ENCODE peak calls at places on chromosome 16, in four cellular contexts. Q is SK-N-SH, M is GM12878, S is HepG2. Z is an unnamed sample.

GRCh38 chr16:14086477-14086876 is 15.4 kb downstream of the MRTFB start:
- DNase-seq in Q (no peak), M (no peak), S (no peak), Z (no peak)

GRCh38 chr16:53529529-53529928 is 26.5 kb upstream of the AKTIP start:
- DNase-seq in Q (no peak), M (no peak), S (no peak), Z (no peak)

GRCh38 chr16:9151074-9151473 is 59.6 kb downstream of the HAPSTR1 start:
- DNase-seq in Q (no peak), M (no peak), S (no peak), Z (no peak)

GRCh38 chr16:52812945-52813556 is 239.6 kb downstream of the CHD9NB start:
- DNase-seq in Q (no peak), M (no peak), S (peak), Z (no peak)

GRCh38 chr16:977096-977701 is 4.4 kb upstream of the SOX8 start:
- DNase-seq in Q (peak), M (no peak), S (no peak), Z (no peak)

GRCh38 chr16:1424028-1424427 is 3.5 kb upstream of the UQCC4 start:
- DNase-seq in Q (no peak), M (no peak), S (no peak), Z (no peak)

GRCh38 chr16:71916397-71916920 is 21.1 kb downstream of the IST1 start:
- DNase-seq in Q (no peak), M (no peak), S (no peak), Z (no peak)

GRCh38 chr16:74226361-74226979 is 70.1 kb upstream of the PSMD7 start:
- DNase-seq in Q (peak), M (no peak), S (no peak), Z (peak)

GRCh38 chr16:19071811-19072777 is 4.7 kb downstream of the COQ7 start:
- DNase-seq in Q (peak), M (no peak), S (peak), Z (peak)

GRCh38 chr16:2178321-2179106 is 17.9 kb downstream of the CASKIN1 start:
- DNase-seq in Q (peak), M (no peak), S (no peak), Z (peak)

GRCh38 chr16:3152022-3152272 is 17.1 kb downstream of the ZNF213 start:
- DNase-seq in Q (no peak), M (no peak), S (no peak), Z (no peak)

GRCh38 chr16:19307587-19308241 is 22.2 kb downstream of the CLEC19A start:
- DNase-seq in Q (no peak), M (no peak), S (peak), Z (no peak)

GRCh38 chr16:5736209-5736608 is 638.6 kb upstream of the EEF2KMT start:
- DNase-seq in Q (no peak), M (no peak), S (no peak), Z (no peak)

GRCh38 chr16:66851166-66851964 is 7.2 kb downstream of the CA7 start:
- DNase-seq in Q (peak), M (no peak), S (no peak), Z (no peak)

GRCh38 chr16:50444546-50444945 is 75.8 kb upstream of the BRD7 start:
- DNase-seq in Q (no peak), M (no peak), S (no peak), Z (no peak)

GRCh38 chr16:70715113-70715711 is 29.4 kb upstream of the MTSS2 start:
- DNase-seq in Q (peak), M (no peak), S (no peak), Z (no peak)

GRCh38 chr16:52113812-52114211 is 433.1 kb downstream of the TOX3 start:
- DNase-seq in Q (no peak), M (no peak), S (no peak), Z (no peak)

GRCh38 chr16:46830417-46830901 is 521 bp downstream of the C16orf87 start:
- DNase-seq in Q (no peak), M (no peak), S (no peak), Z (peak)

GRCh38 chr16:87391950-87392822 is at the start of gene MAP1LC3B:
- DNase-seq in Q (peak), M (peak), S (peak), Z (peak)

GRCh38 chr16:81310045-81310644 is 4.6 kb upstream of the GAN start:
- DNase-seq in Q (no peak), M (no peak), S (no peak), Z (no peak)

GRCh38 chr16:81001330-81001729 is 5.4 kb downstream of the CMC2 start:
- DNase-seq in Q (no peak), M (no peak), S (no peak), Z (no peak)

GRCh38 chr16:86676216-86676800 is 98.0 kb downstream of the FOXL1 start:
- DNase-seq in Q (no peak), M (no peak), S (no peak), Z (no peak)

GRCh38 chr16:75081179-75081859 is 35.3 kb downstream of the LDHD start:
- DNase-seq in Q (no peak), M (no peak), S (no peak), Z (no peak)

GRCh38 chr16:56980792-56981724 is 8.3 kb upstream of the NLRC5 start:
- DNase-seq in Q (no peak), M (no peak), S (no peak), Z (no peak)

GRCh38 chr16:74720579-74720978 is 19.9 kb upstream of the MLKL start:
- DNase-seq in Q (no peak), M (no peak), S (no peak), Z (no peak)

GRCh38 chr16:30748634-30749445 is 615 bp downstream of the PHKG2 start:
- DNase-seq in Q (peak), M (no peak), S (no peak), Z (peak)

GRCh38 chr16:683396-684066 is 603 bp downstream of the JMJD8 start:
- DNase-seq in Q (no peak), M (no peak), S (no peak), Z (no peak)

GRCh38 chr16:16013812-16014211 is 64.4 kb downstream of the ABCC1 start:
- DNase-seq in Q (no peak), M (no peak), S (no peak), Z (no peak)

GRCh38 chr16:16016388-16016964 is 67.1 kb downstream of the ABCC1 start:
- DNase-seq in Q (no peak), M (no peak), S (no peak), Z (no peak)

GRCh38 chr16:16012144-16012543 is 62.7 kb downstream of the ABCC1 start:
- DNase-seq in Q (no peak), M (no peak), S (no peak), Z (no peak)

GRCh38 chr16:16015849-16016248 is 66.4 kb downstream of the ABCC1 start:
- DNase-seq in Q (no peak), M (no peak), S (no peak), Z (no peak)

GRCh38 chr16:16014329-16015224 is 65.2 kb downstream of the ABCC1 start:
- DNase-seq in Q (no peak), M (no peak), S (peak), Z (no peak)
- TF ChIP-seq FOXM1 in Q (no peak), M (no peak), S (no peak), Z (no peak)

DNA sequence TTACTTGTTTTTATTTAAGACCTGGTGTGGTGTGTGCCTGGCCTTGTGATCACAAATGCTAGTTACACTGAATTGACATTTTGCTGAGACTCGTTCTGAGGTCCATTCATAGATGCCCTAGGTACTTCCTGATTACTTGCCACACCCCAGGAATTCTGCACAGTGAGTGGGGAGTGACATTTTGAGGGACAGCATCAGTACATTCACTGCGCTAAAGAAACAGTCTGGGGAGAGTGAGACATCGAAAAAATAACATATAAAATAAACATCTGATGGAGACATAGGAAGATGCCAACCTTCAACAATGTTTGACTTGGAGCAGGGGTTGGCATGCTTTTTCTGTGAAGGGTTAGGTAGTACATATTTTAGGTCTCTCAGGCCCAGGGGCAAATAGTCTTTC is 30.4 kb downstream of the ABCC1 start:
- DNase-seq in Q (no peak), M (no peak), S (no peak), Z (no peak)
- TF ChIP-seq FOXM1 in Q (no peak), M (no peak), S (no peak), Z (no peak)

DNA sequence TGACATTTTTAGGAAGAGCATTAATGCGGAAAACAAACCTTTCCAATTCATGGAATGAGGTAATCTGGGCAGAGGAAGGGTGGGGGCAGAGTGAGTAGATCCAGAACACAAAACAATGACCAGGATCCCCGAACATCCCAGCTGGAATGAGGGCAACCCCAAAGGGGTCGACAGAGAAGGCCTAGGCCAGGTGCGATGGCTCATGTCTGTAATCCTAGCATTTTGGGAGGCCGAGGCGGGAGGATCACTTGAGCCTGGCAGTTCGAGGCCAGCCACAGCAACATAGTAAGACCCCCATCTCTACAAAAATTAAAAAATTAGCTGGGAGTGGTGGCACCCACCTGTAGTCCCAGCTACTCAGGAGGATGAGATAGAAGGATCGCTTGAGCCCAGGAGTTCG is 64.7 kb downstream of the ZFHX3 start:
- DNase-seq in Q (no peak), M (no peak), S (no peak), Z (no peak)
- TF ChIP-seq FOXM1 in Q (no peak), M (no peak), S (no peak), Z (no peak)

DNA sequence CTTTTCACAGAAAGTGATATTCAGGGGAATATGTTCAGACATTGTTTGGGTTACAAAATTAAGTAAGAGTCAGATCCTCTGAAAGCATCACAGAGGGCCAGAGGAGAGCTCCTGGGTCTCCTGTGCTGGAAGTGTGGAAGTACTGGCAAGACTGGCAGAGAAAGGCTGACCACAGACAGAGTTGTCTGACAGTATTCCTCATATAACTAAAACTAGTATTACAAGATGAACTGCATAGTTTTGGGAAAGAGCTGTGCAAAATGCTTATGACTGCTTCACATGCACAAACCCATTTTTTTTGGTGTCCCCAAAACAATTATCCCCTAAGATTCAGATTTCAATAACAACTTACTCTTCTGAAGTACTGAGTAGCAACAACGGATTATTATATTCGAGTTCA is 35.2 kb downstream of the N4BP1 start:
- DNase-seq in Q (no peak), M (no peak), S (no peak), Z (no peak)
- TF ChIP-seq FOXM1 in Q (no peak), M (no peak), S (no peak), Z (no peak)

DNA sequence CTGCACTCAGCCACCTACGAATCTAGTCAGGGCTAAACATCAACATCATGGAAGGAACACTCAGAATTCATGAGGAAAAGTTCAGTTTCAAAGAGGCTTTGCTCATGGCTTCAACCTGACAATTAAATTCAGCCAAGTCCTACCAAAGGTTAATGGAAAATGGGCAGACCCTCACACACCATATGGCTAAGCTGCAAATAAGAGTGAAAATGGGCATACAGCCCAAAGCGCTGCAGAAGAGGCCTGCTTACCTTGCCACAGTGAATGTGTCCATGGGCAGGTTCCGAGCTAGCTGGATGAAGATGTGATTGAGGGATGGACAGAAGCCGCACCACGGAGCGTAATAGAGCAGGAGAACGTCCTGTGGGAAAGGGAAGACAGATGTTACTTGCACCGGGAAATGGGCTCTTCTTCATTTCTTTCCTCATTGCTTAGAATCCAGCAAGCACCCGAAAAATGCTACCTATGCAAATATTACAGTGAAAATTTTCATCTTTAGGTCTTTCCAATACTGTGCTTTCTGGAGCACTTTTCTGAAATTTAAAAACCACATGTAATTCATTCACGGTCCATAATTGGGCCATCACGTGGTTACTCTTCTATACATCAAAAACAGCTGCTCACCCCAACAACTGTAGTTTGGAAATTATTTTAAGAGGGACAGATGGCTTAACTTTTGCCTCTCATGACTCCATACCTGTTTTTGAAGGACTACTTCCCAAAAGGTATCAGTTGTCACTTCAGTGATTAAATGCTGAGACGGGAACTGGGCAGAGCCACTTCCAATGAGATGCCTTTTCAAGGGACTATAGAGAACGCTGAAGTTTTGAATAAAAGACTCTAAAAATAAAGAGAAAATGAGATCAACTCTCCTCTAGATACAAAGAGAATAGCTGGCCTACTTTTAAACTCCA is 19.6 kb downstream of the SNN start:
- DNase-seq in Q (no peak), M (no peak), S (no peak), Z (no peak)
- TF ChIP-seq FOXM1 in Q (no peak), M (no peak), S (no peak), Z (no peak)

GRCh38 chr16:85394511-85395206 is 218.5 kb upstream of the GSE1 start:
- DNase-seq in Q (no peak), M (no peak), S (no peak), Z (no peak)

GRCh38 chr16:85395207-85395912 is 217.8 kb upstream of the GSE1 start:
- DNase-seq in Q (peak), M (peak), S (peak), Z (peak)

GRCh38 chr16:85392756-85393673 is 220.1 kb upstream of the GSE1 start:
- DNase-seq in Q (no peak), M (no peak), S (no peak), Z (no peak)

GRCh38 chr16:85391769-85392583 is 221.1 kb upstream of the GSE1 start:
- DNase-seq in Q (no peak), M (no peak), S (no peak), Z (no peak)

GRCh38 chr16:85393674-85394510 is 219.2 kb upstream of the GSE1 start:
- DNase-seq in Q (peak), M (no peak), S (no peak), Z (peak)
- TF ChIP-seq FOXM1 in Q (no peak), M (no peak), S (no peak), Z (no peak)

GRCh38 chr16:10624527-10624926 is 44.1 kb upstream of the EMP2 start:
- DNase-seq in Q (no peak), M (no peak), S (no peak), Z (no peak)
- TF ChIP-seq FOXM1 in Q (no peak), M (no peak), S (no peak), Z (no peak)

DNA sequence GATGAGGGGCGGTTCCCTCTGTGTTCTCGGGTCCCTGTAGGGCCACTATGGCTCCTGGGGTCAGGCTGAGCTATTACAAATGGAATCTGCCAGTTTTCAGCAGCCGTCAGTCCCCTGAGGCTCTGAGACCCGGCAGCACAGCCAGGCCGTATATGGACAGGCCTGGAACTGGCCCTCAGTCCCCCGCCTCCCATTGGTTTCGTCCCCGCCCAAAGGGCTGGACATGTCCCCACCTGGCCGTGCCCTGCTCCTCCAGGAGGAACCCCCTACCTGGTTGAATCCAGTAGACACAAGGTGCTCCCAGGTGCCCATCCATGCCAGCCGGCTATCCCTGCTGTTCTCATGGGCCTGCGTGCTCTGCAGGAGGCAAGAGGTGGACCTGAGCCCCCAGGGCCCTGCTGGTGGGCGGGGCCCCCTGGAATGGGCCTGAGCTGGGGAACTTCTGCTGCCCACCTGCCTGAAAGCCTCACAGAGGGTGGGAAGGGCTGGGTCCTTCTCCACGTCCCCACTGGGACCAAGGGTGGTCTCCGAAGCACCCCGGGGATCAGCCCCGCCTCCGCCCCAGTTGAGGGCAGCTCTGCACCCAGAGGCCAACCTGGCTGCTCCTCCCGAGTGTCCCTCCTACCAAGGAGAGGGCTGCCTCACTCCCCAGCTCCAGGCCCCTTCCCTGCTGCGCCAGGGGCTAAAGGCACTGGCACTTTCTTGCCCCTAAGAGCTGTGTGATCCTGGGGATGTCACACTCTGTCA is 16.8 kb downstream of the VASN start:
- DNase-seq in Q (no peak), M (no peak), S (no peak), Z (no peak)
- TF ChIP-seq FOXM1 in Q (no peak), M (no peak), S (no peak), Z (no peak)

DNA sequence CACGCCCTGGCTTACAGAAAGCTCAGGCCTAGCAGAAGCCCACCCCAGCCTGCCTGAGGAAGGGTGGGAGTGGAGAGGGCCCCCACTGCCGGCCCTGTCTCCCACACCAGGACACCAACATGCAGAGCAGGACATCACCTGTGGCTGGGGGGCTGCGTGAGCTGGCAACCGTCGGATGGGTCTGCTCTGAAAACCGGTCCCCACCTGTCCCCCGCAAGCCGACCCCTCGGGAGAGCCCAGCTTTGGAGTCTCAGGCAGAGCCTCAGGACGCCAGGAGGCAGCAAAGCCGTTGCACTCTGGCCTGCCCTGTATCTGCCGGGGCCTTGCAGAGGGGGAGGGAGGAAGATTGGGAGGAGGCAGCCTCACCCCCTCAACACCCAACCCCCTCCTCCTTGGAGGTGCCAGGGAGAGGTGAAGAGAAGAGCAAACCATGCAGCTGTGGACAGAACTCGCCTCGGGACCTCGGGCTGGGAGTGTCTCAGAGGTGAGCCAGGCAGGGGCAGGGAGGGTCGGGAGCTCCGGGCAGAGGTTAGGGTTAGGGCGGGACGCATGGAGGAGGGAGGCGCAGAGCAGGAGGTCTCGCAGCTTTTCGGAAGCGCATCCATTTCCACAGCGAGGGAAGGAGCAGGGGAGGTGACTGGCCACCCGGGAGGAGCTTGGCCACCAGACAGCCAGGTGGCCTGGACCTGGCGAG is 30.4 kb upstream of the ZC3H18 start:
- DNase-seq in Q (no peak), M (no peak), S (no peak), Z (no peak)
- TF ChIP-seq FOXM1 in Q (no peak), M (no peak), S (no peak), Z (no peak)